ENCODE peak calls at places on chromosomes 7 and 10, in four cellular contexts. One of them, this sample, is unnamed.

GRCh38 chr7:95599069-95599468 is 2.8 kb upstream of the PDK4 start:
- DNase-seq in K562: no peak
- DNase-seq in SK-N-SH: no peak
- DNase-seq in WTC11: no peak
- DNase-seq in this sample: no peak

GRCh38 chr10:88273567-88273966 is 309.6 kb downstream of the RNLS start:
- DNase-seq in SK-N-SH: no peak
- DNase-seq in K562: no peak
- DNase-seq in WTC11: no peak
- DNase-seq in this sample: no peak

GRCh38 chr7:151796091-151796870 is 80.6 kb downstream of the PRKAG2 start:
- DNase-seq in SK-N-SH: no peak
- DNase-seq in K562: peak
- DNase-seq in WTC11: no peak
- DNase-seq in this sample: no peak

GRCh38 chr10:97849101-97849490 is 547 bp upstream of the GOLGA7B start:
- DNase-seq in SK-N-SH: peak
- DNase-seq in K562: no peak
- DNase-seq in WTC11: no peak
- DNase-seq in this sample: no peak

GRCh38 chr7:39394105-39394504 is 172.1 kb upstream of the YAE1 start:
- DNase-seq in SK-N-SH: no peak
- DNase-seq in K562: no peak
- DNase-seq in WTC11: no peak
- DNase-seq in this sample: no peak

GRCh38 chr7:110590415-110590814 is 500.5 kb upstream of the LRRN3 start:
- DNase-seq in K562: no peak
- DNase-seq in WTC11: peak
- DNase-seq in SK-N-SH: no peak
- DNase-seq in this sample: no peak

GRCh38 chr10:5981529-5981928 is 4.2 kb upstream of the IL15RA start:
- DNase-seq in SK-N-SH: no peak
- DNase-seq in WTC11: no peak
- DNase-seq in K562: peak
- DNase-seq in this sample: no peak

GRCh38 chr10:8416755-8417154 is 362.3 kb downstream of the GATA3 start:
- DNase-seq in K562: no peak
- DNase-seq in SK-N-SH: no peak
- DNase-seq in WTC11: no peak
- DNase-seq in this sample: no peak

GRCh38 chr7:77441046-77441445 is 24.9 kb upstream of the GSAP start:
- DNase-seq in SK-N-SH: no peak
- DNase-seq in K562: no peak
- DNase-seq in WTC11: no peak
- DNase-seq in this sample: no peak

GRCh38 chr7:77447616-77448015 is 31.5 kb upstream of the GSAP start:
- DNase-seq in SK-N-SH: no peak
- DNase-seq in WTC11: no peak
- DNase-seq in K562: no peak
- DNase-seq in this sample: no peak

GRCh38 chr7:77444123-77444522 is 28.0 kb upstream of the GSAP start:
- DNase-seq in WTC11: no peak
- DNase-seq in SK-N-SH: no peak
- DNase-seq in K562: no peak
- DNase-seq in this sample: no peak

GRCh38 chr7:77439572-77439971 is 23.4 kb upstream of the GSAP start:
- DNase-seq in SK-N-SH: peak
- DNase-seq in K562: no peak
- DNase-seq in WTC11: no peak
- DNase-seq in this sample: peak

DNA sequence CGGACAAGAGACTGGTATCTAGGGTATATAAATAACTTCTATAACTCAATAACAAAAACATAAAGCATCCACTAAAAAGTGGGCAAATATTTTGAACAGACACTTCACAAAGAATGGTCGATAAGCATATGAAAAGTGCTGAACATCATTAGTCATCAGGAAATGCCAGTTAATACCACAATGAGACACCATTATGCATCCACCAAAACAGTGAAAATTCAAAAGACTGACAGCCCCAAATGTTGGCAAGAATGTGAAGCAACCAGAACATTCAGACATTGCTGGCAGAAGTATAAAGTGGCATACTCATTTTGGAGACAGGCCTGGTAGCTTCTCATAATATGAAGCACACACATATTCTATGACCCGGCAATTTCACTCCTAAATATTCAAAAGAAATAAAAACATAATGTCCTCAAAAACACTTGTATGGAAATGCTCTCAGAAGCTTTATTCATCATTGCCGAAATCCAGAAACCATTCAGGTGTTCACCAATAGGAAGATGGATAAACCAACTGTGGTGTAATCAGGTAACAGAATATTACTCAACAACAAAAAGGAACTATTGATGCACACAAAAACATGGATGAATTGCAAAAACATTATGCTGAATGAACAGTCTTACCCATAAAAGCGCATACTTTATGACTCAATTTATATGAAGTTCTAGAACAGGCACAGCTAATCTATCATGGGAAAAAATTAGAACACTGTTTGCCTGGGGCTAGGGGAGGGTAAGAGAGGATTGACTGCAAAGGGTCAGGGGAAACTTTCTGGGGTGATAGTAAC is 26.7 kb upstream of the GSAP start:
- DNase-seq in K562: no peak
- DNase-seq in WTC11: no peak
- DNase-seq in SK-N-SH: no peak
- DNase-seq in this sample: no peak
- TF ChIP-seq FOXJ3 in K562: no peak
- TF ChIP-seq FOXJ3 in WTC11: no peak
- TF ChIP-seq FOXJ3 in SK-N-SH: no peak
- TF ChIP-seq FOXJ3 in this sample: no peak

GRCh38 chr10:3588346-3588745 is 196.7 kb downstream of the KLF6 start:
- DNase-seq in WTC11: no peak
- DNase-seq in K562: no peak
- DNase-seq in SK-N-SH: no peak
- DNase-seq in this sample: no peak
- TF ChIP-seq FOXJ3 in WTC11: no peak
- TF ChIP-seq FOXJ3 in K562: no peak
- TF ChIP-seq FOXJ3 in SK-N-SH: no peak
- TF ChIP-seq FOXJ3 in this sample: no peak

GRCh38 chr10:79289801-79290200 is 57.5 kb upstream of the PPIF start:
- DNase-seq in SK-N-SH: no peak
- DNase-seq in WTC11: no peak
- DNase-seq in K562: no peak
- DNase-seq in this sample: no peak

GRCh38 chr10:79293841-79294705 is 53.2 kb upstream of the PPIF start:
- DNase-seq in K562: no peak
- DNase-seq in SK-N-SH: no peak
- DNase-seq in WTC11: no peak
- DNase-seq in this sample: no peak

GRCh38 chr10:79292026-79292425 is 55.2 kb upstream of the PPIF start:
- DNase-seq in SK-N-SH: no peak
- DNase-seq in K562: no peak
- DNase-seq in WTC11: no peak
- DNase-seq in this sample: no peak

GRCh38 chr10:79295593-79295992 is 51.7 kb upstream of the PPIF start:
- DNase-seq in K562: no peak
- DNase-seq in SK-N-SH: no peak
- DNase-seq in WTC11: no peak
- DNase-seq in this sample: no peak

GRCh38 chr10:79292789-79293746 is 54.2 kb upstream of the PPIF start:
- DNase-seq in WTC11: peak
- DNase-seq in K562: peak
- DNase-seq in SK-N-SH: peak
- DNase-seq in this sample: peak
- TF ChIP-seq FOXJ3 in WTC11: no peak
- TF ChIP-seq FOXJ3 in K562: no peak
- TF ChIP-seq FOXJ3 in SK-N-SH: no peak
- TF ChIP-seq FOXJ3 in this sample: no peak

DNA sequence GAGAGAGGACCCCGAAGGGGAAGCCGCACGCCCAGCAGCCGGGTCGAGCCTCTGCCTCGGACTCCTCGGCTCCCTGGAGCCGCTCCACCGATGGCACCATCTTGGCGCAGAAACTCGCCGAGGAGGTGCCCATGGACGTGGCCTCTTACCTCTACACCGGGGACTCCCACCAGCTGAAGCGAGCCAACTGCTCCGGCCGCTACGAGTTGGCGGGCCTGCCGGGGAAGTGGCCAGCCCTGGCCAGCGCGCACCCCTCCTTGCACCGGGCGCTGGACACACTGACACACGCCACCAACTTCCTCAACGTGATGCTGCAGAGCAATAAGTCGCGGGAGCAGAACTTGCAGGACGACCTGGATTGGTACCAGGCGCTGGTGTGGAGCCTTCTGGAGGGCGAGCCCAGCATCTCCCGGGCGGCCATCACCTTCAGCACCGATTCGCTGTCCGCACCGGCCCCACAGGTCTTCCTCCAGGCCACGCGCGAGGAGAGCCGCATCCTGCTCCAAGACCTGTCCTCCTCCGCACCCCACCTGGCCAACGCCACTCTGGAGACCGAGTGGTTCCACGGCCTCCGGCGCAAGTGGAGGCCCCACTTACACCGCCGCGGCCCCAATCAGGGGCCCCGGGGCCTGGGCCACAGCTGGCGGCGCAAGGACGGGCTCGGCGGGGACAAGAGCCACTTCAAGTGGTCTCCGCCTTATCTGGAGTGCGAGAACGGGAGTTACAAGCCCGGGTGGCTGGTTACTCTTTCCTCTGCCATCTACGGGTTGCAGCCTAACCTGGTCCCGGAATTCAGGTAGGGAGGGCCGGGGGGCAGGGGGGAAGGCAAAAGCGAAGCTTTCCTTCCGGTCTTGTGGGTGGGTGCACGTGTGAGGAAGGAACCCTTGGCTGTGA is 973 bp downstream of the GPR158 start:
- DNase-seq in WTC11: peak
- DNase-seq in K562: no peak
- DNase-seq in SK-N-SH: peak
- DNase-seq in this sample: no peak
- TF ChIP-seq FOXJ3 in WTC11: no peak
- TF ChIP-seq FOXJ3 in K562: no peak
- TF ChIP-seq FOXJ3 in SK-N-SH: no peak
- TF ChIP-seq FOXJ3 in this sample: no peak

GRCh38 chr7:130804156-130804708 is 70.2 kb upstream of the KLF14 start:
- DNase-seq in K562: no peak
- DNase-seq in WTC11: no peak
- DNase-seq in SK-N-SH: no peak
- DNase-seq in this sample: no peak
- TF ChIP-seq FOXJ3 in K562: no peak
- TF ChIP-seq FOXJ3 in WTC11: no peak
- TF ChIP-seq FOXJ3 in SK-N-SH: no peak
- TF ChIP-seq FOXJ3 in this sample: no peak

DNA sequence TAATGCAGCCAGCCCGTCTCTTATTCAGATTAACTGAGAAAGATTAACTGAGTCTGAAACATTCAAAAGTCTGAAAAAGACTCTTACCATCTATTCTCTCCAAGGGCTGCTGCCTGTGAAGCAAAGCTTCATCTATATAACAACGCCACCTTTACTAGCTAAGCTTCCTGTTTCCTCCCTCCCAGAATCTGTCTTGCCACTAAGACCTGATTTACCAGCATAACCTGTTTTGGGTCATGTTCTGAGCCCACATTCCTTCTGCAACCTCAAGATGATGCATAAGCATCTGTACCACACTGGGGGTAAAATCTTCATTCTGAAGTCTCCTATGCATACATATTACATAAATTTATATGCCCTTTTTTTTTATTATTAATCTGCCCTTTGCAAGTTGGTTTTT is 86.6 kb downstream of the TMEM106B start:
- DNase-seq in K562: no peak
- DNase-seq in WTC11: no peak
- DNase-seq in SK-N-SH: no peak
- DNase-seq in this sample: no peak
- TF ChIP-seq FOXJ3 in K562: no peak
- TF ChIP-seq FOXJ3 in WTC11: no peak
- TF ChIP-seq FOXJ3 in SK-N-SH: no peak
- TF ChIP-seq FOXJ3 in this sample: no peak

GRCh38 chr10:107653832-107654287 is 489.4 kb upstream of the SORCS1 start:
- DNase-seq in SK-N-SH: no peak
- DNase-seq in WTC11: no peak
- DNase-seq in K562: no peak
- DNase-seq in this sample: no peak
- TF ChIP-seq FOXJ3 in SK-N-SH: no peak
- TF ChIP-seq FOXJ3 in WTC11: no peak
- TF ChIP-seq FOXJ3 in K562: no peak
- TF ChIP-seq FOXJ3 in this sample: no peak

GRCh38 chr7:148515728-148516715 is 74.5 kb upstream of the C7orf33 start:
- DNase-seq in K562: no peak
- DNase-seq in SK-N-SH: no peak
- DNase-seq in WTC11: no peak
- DNase-seq in this sample: no peak
- TF ChIP-seq FOXJ3 in K562: no peak
- TF ChIP-seq FOXJ3 in SK-N-SH: no peak
- TF ChIP-seq FOXJ3 in WTC11: no peak
- TF ChIP-seq FOXJ3 in this sample: no peak

GRCh38 chr7:28573751-28574295 is 161.5 kb downstream of the CREB5 start:
- DNase-seq in SK-N-SH: peak
- DNase-seq in K562: no peak
- DNase-seq in WTC11: no peak
- DNase-seq in this sample: no peak
- TF ChIP-seq FOXJ3 in SK-N-SH: no peak
- TF ChIP-seq FOXJ3 in K562: no peak
- TF ChIP-seq FOXJ3 in WTC11: no peak
- TF ChIP-seq FOXJ3 in this sample: no peak

DNA sequence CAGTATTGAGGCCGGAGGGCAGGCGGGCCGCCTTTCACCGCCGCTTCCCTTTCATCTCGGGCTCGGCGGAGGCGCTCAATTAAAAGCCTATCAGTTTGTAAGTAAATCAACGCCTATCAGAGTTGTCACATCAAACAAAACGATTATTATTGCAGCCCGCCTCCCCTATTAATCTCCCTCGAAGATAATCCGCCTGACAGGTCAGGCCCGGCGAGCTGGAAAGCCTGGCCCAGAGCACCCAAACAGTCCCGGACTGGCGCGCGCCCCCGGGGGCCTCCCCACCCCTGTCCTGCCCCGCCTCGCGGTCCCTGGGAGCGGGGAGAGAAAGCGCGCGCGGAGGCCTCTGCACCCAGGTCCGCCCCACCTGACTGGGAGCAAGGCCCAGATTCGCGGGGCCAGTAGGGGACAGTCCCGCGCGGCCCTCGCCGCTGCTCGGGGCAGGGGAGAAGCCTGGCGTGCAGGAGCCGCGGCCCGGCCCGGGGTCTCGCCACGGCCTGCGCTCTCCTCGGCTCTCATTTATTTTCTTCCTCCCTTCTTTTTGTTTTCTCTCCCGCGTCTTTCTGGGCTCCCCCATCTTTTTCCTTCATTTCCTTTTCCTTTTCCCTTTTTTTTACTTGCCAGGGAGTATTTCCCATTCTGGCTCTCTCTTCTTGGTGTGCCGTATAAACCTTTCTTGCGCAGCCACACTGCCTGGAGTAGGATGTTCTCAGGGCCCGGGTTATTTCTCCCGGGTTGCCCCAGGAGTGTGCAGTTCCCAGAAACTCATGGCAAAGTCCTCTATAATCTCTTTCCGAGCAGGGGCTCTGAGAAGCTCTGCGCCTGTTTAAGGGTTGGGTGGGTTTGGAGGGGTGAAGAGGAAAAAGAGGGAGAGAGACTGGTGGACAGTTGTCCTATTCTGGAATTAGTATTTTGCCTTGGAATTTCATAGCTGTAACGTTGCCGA is 3.9 kb upstream of the ZNF503 start:
- DNase-seq in SK-N-SH: peak
- DNase-seq in K562: no peak
- DNase-seq in WTC11: no peak
- DNase-seq in this sample: peak
- TF ChIP-seq FOXJ3 in SK-N-SH: no peak
- TF ChIP-seq FOXJ3 in K562: no peak
- TF ChIP-seq FOXJ3 in WTC11: no peak
- TF ChIP-seq FOXJ3 in this sample: peak